ENCODE peak calls at places on chromosomes 11 and 22, in ten cellular contexts. U is mesendoderm, T is GM04504, X is hypothalamus, F is activated B cell treated with CpG ODN at 0.5 μM for 24 hours, O is RPMI8226, G is foreskin fibroblast, Q is breast epithelium, H is NCI-H774, C is Ammon's horn. M is an unnamed sample.

GRCh38 chr11:95256204-95256819 is 25.3 kb upstream of the SESN3 start:
- DNase-seq in U (no peak), T (no peak), X (no peak), F (no peak), O (no peak), G (peak), Q (no peak), H (no peak), C (peak), M (no peak)

GRCh38 chr11:78365381-78365792 is 52.2 kb downstream of the GAB2 start:
- DNase-seq in U (peak), T (no peak), X (no peak), F (no peak), O (no peak), G (no peak), Q (no peak), H (no peak), C (no peak), M (peak)

GRCh38 chr22:39419096-39419495 is 19.5 kb downstream of the TAB1 start:
- DNase-seq in U (no peak), T (no peak), X (no peak), F (no peak), O (no peak), G (no peak), Q (no peak), H (no peak), C (no peak), M (no peak)

GRCh38 chr22:36226189-36226588 is 13.1 kb downstream of the APOL2 start:
- DNase-seq in U (no peak), T (no peak), X (no peak), F (no peak), O (no peak), G (no peak), Q (no peak), H (no peak), C (no peak), M (no peak)

GRCh38 chr11:118113031-118113430 is 26.3 kb upstream of the SMIM35 start:
- DNase-seq in U (no peak), T (no peak), X (no peak), F (no peak), O (no peak), G (no peak), Q (no peak), H (no peak), C (no peak), M (no peak)

GRCh38 chr11:72411623-72412532 is 22.5 kb downstream of the CLPB start:
- DNase-seq in U (peak), T (no peak), X (no peak), F (peak), O (no peak), G (no peak), Q (no peak), H (no peak), C (peak), M (no peak)

GRCh38 chr11:114953039-114953438 is 274.7 kb downstream of the NXPE2 start:
- DNase-seq in U (peak), T (no peak), X (no peak), F (no peak), O (no peak), G (no peak), Q (no peak), H (no peak), C (no peak), M (no peak)

GRCh38 chr11:116958246-116958645 is 120.8 kb upstream of the APOA1 start:
- DNase-seq in U (no peak), T (no peak), X (no peak), F (no peak), O (no peak), G (peak), Q (no peak), H (no peak), C (no peak), M (no peak)

GRCh38 chr11:121829159-121829643 is 286.8 kb downstream of the BLID start:
- DNase-seq in U (no peak), T (peak), X (no peak), F (no peak), O (no peak), G (peak), Q (no peak), H (no peak), C (peak), M (peak)

GRCh38 chr22:20086101-20086599 is 6.1 kb downstream of the DGCR8 start:
- DNase-seq in U (no peak), T (no peak), X (no peak), F (no peak), O (no peak), G (no peak), Q (no peak), H (no peak), C (no peak), M (no peak)

GRCh38 chr11:101686514-101686913 is 102.7 kb upstream of the TRPC6 start:
- DNase-seq in U (no peak), T (peak), X (no peak), F (no peak), O (no peak), G (peak), Q (no peak), H (no peak), C (no peak), M (no peak)

GRCh38 chr11:88631497-88631896 is 294.0 kb upstream of the CTSC start:
- DNase-seq in U (peak), T (no peak), X (no peak), F (no peak), O (no peak), G (peak), Q (no peak), H (no peak), C (no peak), M (no peak)

GRCh38 chr22:29977107-29977506 is 94.1 kb downstream of the MTMR3 start:
- DNase-seq in U (no peak), T (no peak), X (no peak), F (no peak), O (no peak), G (no peak), Q (no peak), H (no peak), C (no peak), M (no peak)

GRCh38 chr11:122159173-122159701 is 43.2 kb upstream of the BLID start:
- DNase-seq in U (peak), T (no peak), X (no peak), F (no peak), O (no peak), G (peak), Q (no peak), H (no peak), C (peak), M (peak)

GRCh38 chr22:35632902-35633301 is 15.3 kb upstream of the APOL6 start:
- DNase-seq in U (no peak), T (no peak), X (no peak), F (no peak), O (no peak), G (no peak), Q (peak), H (no peak), C (no peak), M (no peak)

GRCh38 chr11:59829358-59829757 is 15.9 kb downstream of the CBLIF start:
- DNase-seq in U (no peak), T (no peak), X (no peak), F (no peak), O (no peak), G (no peak), Q (no peak), H (no peak), C (no peak), M (no peak)

GRCh38 chr11:61967177-61967923 is at the start of gene FTH1:
- DNase-seq in U (peak), T (peak), X (peak), F (peak), O (peak), G (peak), Q (peak), H (peak), C (peak), M (peak)

M was measured in AG08395.